ENCODE peak calls at places on chromosome 6, in ten cellular contexts. P is nephron progenitor cell, H is GM10248, S is epithelial cell of proximal tubule, Q is GM13976, O is body of pancreas, X is osteoblast, U is spleen, N is activated B cell treated with CpG ODN at 0.5 μM for 24 hours, L is uterus. R is an unnamed sample.

GRCh38 chr6:127547909-127548649 is 28.9 kb upstream of the C6orf58 start:
- DNase-seq in O (no peak), Q (no peak), N (no peak), U (no peak), S (no peak), H (no peak), P (no peak), L (no peak), X (no peak), R (no peak)

GRCh38 chr6:51812231-51812630 is 275.2 kb downstream of the PKHD1 start:
- DNase-seq in H (no peak), U (no peak), P (no peak), O (no peak), L (no peak), X (no peak), S (no peak), N (no peak), Q (no peak), R (no peak)

GRCh38 chr6:96156425-96156824 is 140.7 kb downstream of the FUT9 start:
- DNase-seq in H (no peak), P (no peak), L (no peak), U (no peak), X (no peak), Q (no peak), S (no peak), N (no peak), O (no peak), R (no peak)

GRCh38 chr6:37115236-37115894 is 54.6 kb upstream of the PIM1 start:
- DNase-seq in O (no peak), N (no peak), X (no peak), H (no peak), U (no peak), S (no peak), P (no peak), Q (no peak), L (no peak), R (no peak)

GRCh38 chr6:36697481-36697903 is at the start of gene RAB44:
- DNase-seq in S (no peak), N (no peak), H (no peak), L (no peak), O (no peak), Q (no peak), P (no peak), U (peak), X (no peak), R (no peak)

GRCh38 chr6:46903175-46903574 is 18.6 kb downstream of the ADGRF5 start:
- DNase-seq in N (no peak), X (no peak), U (no peak), L (no peak), Q (no peak), H (no peak), O (peak), P (no peak), S (no peak), R (no peak)

GRCh38 chr6:25612666-25613065 is 39.3 kb upstream of the SCGN start:
- DNase-seq in Q (no peak), P (no peak), H (no peak), N (no peak), L (no peak), O (no peak), S (no peak), U (no peak), X (no peak), R (no peak)

GRCh38 chr6:107560657-107561056 is 70.7 kb downstream of the SOBP start:
- DNase-seq in S (no peak), H (no peak), X (no peak), U (no peak), L (peak), N (no peak), P (no peak), O (peak), Q (no peak), R (no peak)

GRCh38 chr6:46032112-46032998 is 16.7 kb upstream of the CLIC5 start:
- DNase-seq in Q (no peak), S (no peak), L (no peak), P (no peak), X (no peak), H (no peak), O (no peak), N (no peak), U (no peak), R (no peak)

GRCh38 chr6:132443206-132443605 is 41.9 kb upstream of the MOXD1 start:
- DNase-seq in L (no peak), X (no peak), H (no peak), P (no peak), N (no peak), O (no peak), S (no peak), U (no peak), Q (no peak), R (no peak)

GRCh38 chr6:16950311-16950710 is 151.5 kb upstream of the STMND1 start:
- DNase-seq in N (no peak), H (no peak), S (no peak), Q (no peak), L (no peak), O (no peak), P (no peak), X (no peak), U (no peak), R (no peak)

DNA sequence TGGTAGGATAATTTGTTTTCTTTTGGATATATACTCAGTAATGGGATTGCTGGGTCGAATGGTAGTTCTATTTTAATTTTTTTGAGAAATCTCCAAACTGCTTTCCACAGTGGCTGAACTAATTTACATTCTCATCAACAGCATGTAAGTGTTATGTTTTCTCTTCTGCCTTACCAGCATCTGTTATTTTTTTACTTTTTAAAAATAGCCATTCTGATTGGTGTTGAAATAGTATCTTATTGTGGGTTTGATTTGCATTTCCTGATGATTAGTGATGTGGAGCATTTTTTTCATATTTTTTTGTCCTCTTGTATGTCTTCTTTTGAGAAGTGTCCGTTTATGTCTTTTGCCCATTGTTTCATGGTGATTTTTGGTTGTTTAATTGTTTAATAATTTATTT is 11.9 kb downstream of the HINT3 start:
- DNase-seq in Q (no peak), N (no peak), P (no peak), O (no peak), U (no peak), X (no peak), S (no peak), L (no peak), H (no peak), R (no peak)
- TF ChIP-seq CTCF in Q (no peak), N (no peak), P (no peak), O (no peak), U (no peak), X (no peak), S (no peak), L (no peak), H (no peak), R (no peak)

DNA sequence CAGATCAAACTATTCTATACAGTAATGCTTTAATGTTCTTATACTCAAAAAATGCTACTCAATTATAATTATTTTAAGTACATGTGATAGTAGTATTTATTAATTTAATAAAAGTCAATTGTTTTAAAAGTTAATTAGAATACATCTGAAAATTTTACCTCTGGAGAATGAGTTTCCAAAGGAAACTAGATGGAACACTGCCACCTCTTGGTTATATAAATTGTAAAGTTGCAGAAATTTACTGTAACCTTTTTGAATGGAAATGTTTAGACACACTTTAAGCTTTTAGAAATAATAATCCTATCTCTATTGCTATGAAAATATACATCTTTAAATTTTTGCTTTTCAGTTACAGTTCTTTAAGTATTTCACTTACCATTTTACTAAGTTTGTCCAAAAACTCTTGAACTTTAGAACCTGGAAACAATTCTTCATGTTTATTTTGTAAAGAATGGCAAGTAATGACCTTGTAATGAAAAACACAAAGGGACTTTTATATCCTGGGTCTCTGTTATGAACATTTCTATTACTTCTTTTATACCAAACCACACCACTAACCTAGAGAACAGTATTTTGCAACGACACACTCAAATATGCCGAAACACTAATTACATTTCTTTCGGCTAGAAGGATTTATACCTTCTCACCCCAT is 10.9 kb upstream of the BMP5 start:
- DNase-seq in H (no peak), L (no peak), O (no peak), P (no peak), S (no peak), N (no peak), Q (no peak), U (no peak), X (no peak), R (no peak)
- TF ChIP-seq CTCF in H (peak), L (no peak), O (no peak), P (peak), S (peak), N (no peak), Q (no peak), U (no peak), X (peak), R (no peak)

DNA sequence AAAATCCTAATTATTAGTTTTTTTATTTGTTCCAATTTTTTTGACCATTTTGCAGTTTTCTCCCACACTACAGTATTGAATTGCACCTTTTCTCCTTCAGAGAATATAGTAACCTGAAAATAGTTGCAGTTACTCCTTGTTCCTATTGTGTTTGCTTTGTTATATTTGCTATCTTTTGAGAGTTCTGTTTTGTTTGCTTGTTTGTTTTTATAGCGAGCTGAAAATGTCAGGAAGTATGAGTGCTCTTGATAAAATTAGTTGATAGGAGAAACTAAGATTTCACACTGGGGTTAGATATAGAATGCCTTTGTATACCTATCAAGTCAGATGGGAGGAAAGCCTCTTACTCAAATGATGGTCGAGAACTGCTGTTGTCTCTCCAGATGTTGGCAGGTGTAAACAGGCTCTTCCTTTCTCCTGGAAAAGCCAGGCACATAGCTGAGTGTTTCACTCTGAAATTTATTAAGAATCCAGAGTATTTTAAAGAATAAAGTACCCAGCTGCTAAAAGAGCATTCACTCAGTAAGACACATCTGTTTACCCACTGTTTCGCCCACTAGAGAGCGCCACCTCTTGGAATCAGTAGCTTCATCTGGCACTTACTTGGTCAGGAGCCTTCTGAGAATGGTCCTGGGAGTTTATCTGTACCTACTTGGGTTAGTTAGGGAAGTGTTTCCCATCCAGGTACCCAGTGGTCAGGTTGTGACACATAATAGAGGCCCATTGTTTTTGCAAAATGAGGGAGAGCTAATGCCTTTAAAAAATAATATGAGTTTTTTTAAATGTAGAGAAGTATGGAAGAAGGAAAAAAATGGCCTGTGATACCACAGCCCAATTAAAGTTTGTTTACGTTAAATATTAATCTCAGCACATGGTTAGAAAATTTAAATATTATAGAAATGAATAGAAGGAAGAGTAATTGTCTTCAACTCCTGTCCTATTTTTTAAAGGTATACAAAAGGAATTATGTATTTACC is 11.2 kb downstream of the NT5DC1 start:
- DNase-seq in H (no peak), O (peak), P (peak), L (no peak), X (peak), N (no peak), U (no peak), S (no peak), Q (no peak), R (peak)
- TF ChIP-seq CTCF in H (peak), O (no peak), P (peak), L (peak), X (peak), N (no peak), U (peak), S (peak), Q (peak), R (peak)

GRCh38 chr6:42550277-42550676 is 13.6 kb upstream of the UBR2 start:
- DNase-seq in L (no peak), H (no peak), U (no peak), O (no peak), P (no peak), S (no peak), Q (no peak), N (no peak), X (peak), R (no peak)
- TF ChIP-seq CTCF in L (no peak), H (no peak), U (no peak), O (no peak), P (no peak), S (no peak), Q (no peak), N (no peak), X (no peak), R (no peak)

GRCh38 chr6:84539122-84539856 is 225.1 kb downstream of the TBX18 start:
- DNase-seq in H (no peak), Q (no peak), S (no peak), U (no peak), L (no peak), X (no peak), P (no peak), O (no peak), N (no peak), R (no peak)

GRCh38 chr6:84536914-84537638 is 227.3 kb downstream of the TBX18 start:
- DNase-seq in O (no peak), Q (no peak), H (no peak), S (no peak), X (no peak), N (no peak), L (no peak), U (no peak), P (no peak), R (no peak)
- TF ChIP-seq CTCF in O (no peak), Q (no peak), H (no peak), S (no peak), X (peak), N (no peak), L (no peak), U (no peak), P (no peak), R (no peak)

GRCh38 chr6:90479603-90479926 is 107.3 kb downstream of the MAP3K7 start:
- DNase-seq in U (no peak), O (no peak), Q (no peak), P (no peak), N (no peak), H (no peak), S (no peak), L (no peak), X (no peak), R (no peak)
- TF ChIP-seq CTCF in U (no peak), O (no peak), Q (no peak), P (peak), N (no peak), H (no peak), S (no peak), L (no peak), X (no peak), R (peak)

GRCh38 chr6:43495409-43495941 is 14.7 kb downstream of the LRRC73 start:
- DNase-seq in X (peak), Q (no peak), U (no peak), H (no peak), N (no peak), O (no peak), P (no peak), S (no peak), L (no peak), R (no peak)
- TF ChIP-seq CTCF in X (peak), Q (no peak), U (no peak), H (no peak), N (no peak), O (no peak), P (no peak), S (peak), L (no peak), R (no peak)

GRCh38 chr6:134995536-134995935 is 45.6 kb upstream of the ALDH8A1 start:
- DNase-seq in X (no peak), N (no peak), P (no peak), L (no peak), U (no peak), O (no peak), S (no peak), H (no peak), Q (no peak), R (no peak)
- TF ChIP-seq CTCF in X (no peak), N (no peak), P (no peak), L (no peak), U (no peak), O (no peak), S (no peak), H (no peak), Q (no peak), R (no peak)

GRCh38 chr6:165760803-165761185 is 97.8 kb upstream of the PDE10A start:
- DNase-seq in H (no peak), L (no peak), O (no peak), P (no peak), U (no peak), N (no peak), Q (no peak), X (no peak), S (no peak), R (no peak)

GRCh38 chr6:165760126-165760802 is 97.2 kb upstream of the PDE10A start:
- DNase-seq in S (no peak), U (no peak), P (no peak), X (no peak), N (no peak), L (no peak), Q (no peak), H (no peak), O (no peak), R (no peak)

GRCh38 chr6:165758441-165758840 is 95.4 kb upstream of the PDE10A start:
- DNase-seq in O (no peak), P (no peak), S (no peak), U (no peak), N (no peak), H (no peak), L (no peak), X (no peak), Q (no peak), R (no peak)

GRCh38 chr6:165751486-165751885 is 88.4 kb upstream of the PDE10A start:
- DNase-seq in P (no peak), N (no peak), L (no peak), S (no peak), Q (no peak), U (no peak), O (no peak), H (no peak), X (no peak), R (no peak)

DNA sequence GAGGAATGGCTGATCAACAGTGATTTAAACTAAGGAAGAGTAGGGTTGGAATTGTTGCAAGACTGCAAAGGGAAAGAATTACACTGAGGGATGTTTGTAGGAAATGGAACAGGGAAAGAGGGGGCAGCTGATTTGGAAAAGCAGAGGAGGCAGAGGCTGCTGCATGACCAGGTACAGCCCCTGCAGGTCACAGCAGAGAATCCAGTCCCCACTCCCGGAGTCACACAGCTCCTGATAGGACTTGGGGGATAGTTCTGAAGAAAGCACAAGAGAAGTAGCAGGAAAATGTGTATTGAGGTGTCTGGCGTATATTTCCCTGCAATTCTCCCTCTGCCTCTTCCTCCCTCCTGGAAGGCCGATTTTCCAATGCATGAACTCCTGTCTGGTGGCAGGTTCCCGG is 92.5 kb upstream of the PDE10A start:
- DNase-seq in U (no peak), S (no peak), Q (no peak), L (no peak), P (no peak), H (no peak), O (no peak), N (no peak), X (no peak), R (no peak)
- TF ChIP-seq CTCF in U (peak), S (peak), Q (no peak), L (no peak), P (no peak), H (no peak), O (no peak), N (no peak), X (no peak), R (no peak)

R was measured in activated CD8-positive, alpha-beta T cell treated with anti-CD3 and anti-CD28 coated beads for 36 hours.